ENCODE peak calls at places on chromosomes 7 and 10, in six cellular contexts. One of them, this sample, is unnamed.

GRCh38 chr7:55535637-55536016 is 36.7 kb downstream of the VOPP1 start:
- DNase-seq in GM19239: no peak
- DNase-seq in SK-N-DZ: no peak
- DNase-seq in midbrain: no peak
- DNase-seq in H54: no peak
- DNase-seq in epithelial cell of proximal tubule: no peak
- DNase-seq in this sample: no peak

GRCh38 chr7:111357691-111358090 is 204.6 kb downstream of the IMMP2L start:
- DNase-seq in GM19239: no peak
- DNase-seq in SK-N-DZ: no peak
- DNase-seq in midbrain: no peak
- DNase-seq in H54: no peak
- DNase-seq in epithelial cell of proximal tubule: no peak
- DNase-seq in this sample: no peak

GRCh38 chr10:43843331-43844101 is 194.8 kb upstream of the ZNF32 start:
- DNase-seq in GM19239: no peak
- DNase-seq in SK-N-DZ: no peak
- DNase-seq in midbrain: peak; percentile 9
- DNase-seq in H54: no peak
- DNase-seq in epithelial cell of proximal tubule: no peak
- DNase-seq in this sample: peak; percentile 66

GRCh38 chr7:8436965-8437364 is 3.6 kb downstream of the NXPH1 start:
- DNase-seq in GM19239: peak; percentile 62
- DNase-seq in SK-N-DZ: peak; percentile 53
- DNase-seq in midbrain: peak; percentile 63
- DNase-seq in H54: peak; percentile 94
- DNase-seq in epithelial cell of proximal tubule: no peak
- DNase-seq in this sample: no peak

GRCh38 chr7:122743211-122743610 is 40.5 kb upstream of the RNF148 start:
- DNase-seq in GM19239: no peak
- DNase-seq in SK-N-DZ: no peak
- DNase-seq in midbrain: no peak
- DNase-seq in H54: no peak
- DNase-seq in epithelial cell of proximal tubule: no peak
- DNase-seq in this sample: no peak

GRCh38 chr7:36736827-36737211 is 12.5 kb upstream of the AOAH start:
- DNase-seq in GM19239: peak; percentile 24
- DNase-seq in SK-N-DZ: no peak
- DNase-seq in midbrain: no peak
- DNase-seq in H54: no peak
- DNase-seq in epithelial cell of proximal tubule: no peak
- DNase-seq in this sample: no peak

GRCh38 chr10:96992721-96993120 is 160.6 kb downstream of the LCOR start:
- DNase-seq in GM19239: no peak
- DNase-seq in SK-N-DZ: no peak
- DNase-seq in midbrain: no peak
- DNase-seq in H54: no peak
- DNase-seq in epithelial cell of proximal tubule: no peak
- DNase-seq in this sample: no peak

GRCh38 chr7:77685219-77685618 is 11.0 kb upstream of the RSBN1L start:
- DNase-seq in GM19239: no peak
- DNase-seq in SK-N-DZ: no peak
- DNase-seq in midbrain: no peak
- DNase-seq in H54: no peak
- DNase-seq in epithelial cell of proximal tubule: no peak
- DNase-seq in this sample: no peak

GRCh38 chr10:133438711-133439273 is 14.4 kb upstream of the SPRN start:
- DNase-seq in GM19239: peak; percentile 58
- DNase-seq in SK-N-DZ: peak; percentile 71
- DNase-seq in midbrain: no peak
- DNase-seq in H54: peak; percentile 35
- DNase-seq in epithelial cell of proximal tubule: no peak
- DNase-seq in this sample: peak; percentile 62

GRCh38 chr10:99370993-99371392 is 41.8 kb downstream of the CNNM1 start:
- DNase-seq in GM19239: peak; percentile 22
- DNase-seq in SK-N-DZ: peak; percentile 35
- DNase-seq in midbrain: peak; percentile 5
- DNase-seq in H54: no peak
- DNase-seq in epithelial cell of proximal tubule: no peak
- DNase-seq in this sample: peak; percentile 36

GRCh38 chr10:35563266-35563891 is 41.8 kb upstream of the GJD4 start:
- DNase-seq in GM19239: peak; percentile 54
- DNase-seq in SK-N-DZ: peak; percentile 70
- DNase-seq in midbrain: peak; percentile 56
- DNase-seq in H54: peak; percentile 59
- DNase-seq in epithelial cell of proximal tubule: no peak
- DNase-seq in this sample: peak; percentile 73

GRCh38 chr10:45505336-45505735 is 131.3 kb downstream of the ALOX5 start:
- DNase-seq in GM19239: no peak
- DNase-seq in SK-N-DZ: peak; percentile 36
- DNase-seq in midbrain: no peak
- DNase-seq in H54: no peak
- DNase-seq in epithelial cell of proximal tubule: no peak
- DNase-seq in this sample: no peak

GRCh38 chr7:19144661-19145428 is at the start of gene FERD3L:
- DNase-seq in GM19239: no peak
- DNase-seq in SK-N-DZ: no peak
- DNase-seq in midbrain: no peak
- DNase-seq in H54: no peak
- DNase-seq in epithelial cell of proximal tubule: no peak
- DNase-seq in this sample: no peak

GRCh38 chr7:102125127-102125561 is 161.5 kb upstream of the SH2B2 start:
- DNase-seq in GM19239: no peak
- DNase-seq in SK-N-DZ: no peak
- DNase-seq in midbrain: no peak
- DNase-seq in H54: peak; percentile 74
- DNase-seq in epithelial cell of proximal tubule: peak; percentile 59
- DNase-seq in this sample: peak; percentile 88

GRCh38 chr10:103736763-103737162 is 118.6 kb downstream of the SH3PXD2A start:
- DNase-seq in GM19239: no peak
- DNase-seq in SK-N-DZ: peak; percentile 76
- DNase-seq in midbrain: no peak
- DNase-seq in H54: no peak
- DNase-seq in epithelial cell of proximal tubule: no peak
- DNase-seq in this sample: no peak

GRCh38 chr7:3277604-3278572 is 23.2 kb upstream of the SDK1 start:
- DNase-seq in GM19239: no peak
- DNase-seq in SK-N-DZ: no peak
- DNase-seq in midbrain: no peak
- DNase-seq in H54: no peak
- DNase-seq in epithelial cell of proximal tubule: no peak
- DNase-seq in this sample: no peak

GRCh38 chr10:77641788-77642397 is 4.3 kb upstream of the KCNMA1 start:
- DNase-seq in GM19239: peak; percentile 64
- DNase-seq in SK-N-DZ: peak; percentile 76
- DNase-seq in midbrain: peak; percentile 84
- DNase-seq in H54: peak; percentile 75
- DNase-seq in epithelial cell of proximal tubule: peak; percentile 42
- DNase-seq in this sample: peak; percentile 69

GRCh38 chr10:103917326-103918052 is 495 bp downstream of the STN1 start:
- DNase-seq in GM19239: no peak
- DNase-seq in SK-N-DZ: no peak
- DNase-seq in midbrain: peak; percentile 70
- DNase-seq in H54: peak; percentile 44
- DNase-seq in epithelial cell of proximal tubule: no peak
- DNase-seq in this sample: peak; percentile 30

GRCh38 chr10:78755075-78755695 is 313.6 kb upstream of the ZMIZ1 start:
- DNase-seq in GM19239: no peak
- DNase-seq in SK-N-DZ: no peak
- DNase-seq in midbrain: no peak
- DNase-seq in H54: no peak
- DNase-seq in epithelial cell of proximal tubule: no peak
- DNase-seq in this sample: no peak

GRCh38 chr10:19788075-19788686 is 28.1 kb upstream of the PLXDC2 start:
- DNase-seq in GM19239: no peak
- DNase-seq in SK-N-DZ: peak; percentile 45
- DNase-seq in midbrain: peak; percentile 6
- DNase-seq in H54: no peak
- DNase-seq in epithelial cell of proximal tubule: no peak
- DNase-seq in this sample: peak; percentile 17

GRCh38 chr10:71735709-71736569 is 16.4 kb upstream of the C10orf105 start:
- DNase-seq in GM19239: peak; percentile 35
- DNase-seq in SK-N-DZ: no peak
- DNase-seq in midbrain: no peak
- DNase-seq in H54: no peak
- DNase-seq in epithelial cell of proximal tubule: no peak
- DNase-seq in this sample: no peak

GRCh38 chr10:132987671-132988571 is 45.6 kb upstream of the CFAP46 start:
- DNase-seq in GM19239: no peak
- DNase-seq in SK-N-DZ: no peak
- DNase-seq in midbrain: peak; percentile 3
- DNase-seq in H54: peak; percentile 89
- DNase-seq in epithelial cell of proximal tubule: no peak
- DNase-seq in this sample: peak; percentile 94

GRCh38 chr10:125256026-125256425 is 95.7 kb upstream of the CTBP2 start:
- DNase-seq in GM19239: no peak
- DNase-seq in SK-N-DZ: no peak
- DNase-seq in midbrain: no peak
- DNase-seq in H54: no peak
- DNase-seq in epithelial cell of proximal tubule: no peak
- DNase-seq in this sample: no peak

GRCh38 chr10:14548474-14548873 is 217.8 kb upstream of the FRMD4A start:
- DNase-seq in GM19239: no peak
- DNase-seq in SK-N-DZ: no peak
- DNase-seq in midbrain: no peak
- DNase-seq in H54: no peak
- DNase-seq in epithelial cell of proximal tubule: no peak
- DNase-seq in this sample: no peak

GRCh38 chr10:101379663-101380352 is 25.8 kb downstream of the BTRC start:
- DNase-seq in GM19239: no peak
- DNase-seq in SK-N-DZ: no peak
- DNase-seq in midbrain: no peak
- DNase-seq in H54: no peak
- DNase-seq in epithelial cell of proximal tubule: no peak
- DNase-seq in this sample: no peak

GRCh38 chr7:85890244-85890811 is 703.5 kb upstream of the SEMA3D start:
- DNase-seq in GM19239: peak; percentile 1
- DNase-seq in SK-N-DZ: peak; percentile 59
- DNase-seq in midbrain: peak; percentile 35
- DNase-seq in H54: no peak
- DNase-seq in epithelial cell of proximal tubule: no peak
- DNase-seq in this sample: peak; percentile 2

GRCh38 chr10:42926831-42927230 is 144.2 kb downstream of the BMS1 start:
- DNase-seq in GM19239: no peak
- DNase-seq in SK-N-DZ: peak; percentile 83
- DNase-seq in midbrain: no peak
- DNase-seq in H54: no peak
- DNase-seq in epithelial cell of proximal tubule: no peak
- DNase-seq in this sample: no peak

GRCh38 chr10:70440296-70441160 is 953 bp downstream of the NODAL start:
- DNase-seq in GM19239: no peak
- DNase-seq in SK-N-DZ: no peak
- DNase-seq in midbrain: no peak
- DNase-seq in H54: no peak
- DNase-seq in epithelial cell of proximal tubule: no peak
- DNase-seq in this sample: no peak

GRCh38 chr10:93437000-93437945 is 44.9 kb downstream of the MYOF start:
- DNase-seq in GM19239: no peak
- DNase-seq in SK-N-DZ: no peak
- DNase-seq in midbrain: no peak
- DNase-seq in H54: peak; percentile 74
- DNase-seq in epithelial cell of proximal tubule: peak; percentile 99
- DNase-seq in this sample: peak; percentile 80

GRCh38 chr10:98309366-98310355 is 41.7 kb upstream of the LOXL4 start:
- DNase-seq in GM19239: peak; percentile 28
- DNase-seq in SK-N-DZ: peak; percentile 92
- DNase-seq in midbrain: peak; percentile 69
- DNase-seq in H54: peak; percentile 72
- DNase-seq in epithelial cell of proximal tubule: no peak
- DNase-seq in this sample: peak; percentile 89

GRCh38 chr10:71531485-71532446 is 135.0 kb downstream of the CDH23 start:
- DNase-seq in GM19239: peak; percentile 40
- DNase-seq in SK-N-DZ: no peak
- DNase-seq in midbrain: no peak
- DNase-seq in H54: no peak
- DNase-seq in epithelial cell of proximal tubule: no peak
- DNase-seq in this sample: no peak

GRCh38 chr7:18530224-18531179 is 35.0 kb downstream of the HDAC9 start:
- DNase-seq in GM19239: no peak
- DNase-seq in SK-N-DZ: no peak
- DNase-seq in midbrain: no peak
- DNase-seq in H54: no peak
- DNase-seq in epithelial cell of proximal tubule: peak; percentile 32
- DNase-seq in this sample: no peak

GRCh38 chr10:10865913-10866312 is 151.8 kb upstream of the CELF2 start:
- DNase-seq in GM19239: no peak
- DNase-seq in SK-N-DZ: no peak
- DNase-seq in midbrain: no peak
- DNase-seq in H54: no peak
- DNase-seq in epithelial cell of proximal tubule: no peak
- DNase-seq in this sample: no peak

GRCh38 chr7:78510580-78511188 is 712.1 kb downstream of the PHTF2 start:
- DNase-seq in GM19239: no peak
- DNase-seq in SK-N-DZ: peak; percentile 50
- DNase-seq in midbrain: peak; percentile 77
- DNase-seq in H54: peak; percentile 5
- DNase-seq in epithelial cell of proximal tubule: no peak
- DNase-seq in this sample: peak; percentile 47